ENCODE peak calls at places on chromosomes 5 and 9, in eight cellular contexts. I is stromal cell of bone marrow; A is activated CD8-positive, alpha-beta memory T cell treated with anti-CD3 and anti-CD28 coated beads, Interleukin-2, amount 50 U/mL, for 48 hours; N is COR-L47; T is activated T-helper 1 cell treated with Interleukin-2 at 50 U/mL for 16 hours; V is sciatic nerve; U is NCI-H774; Q is lower lobe of right lung. W is an unnamed sample.

GRCh38 chr9:133768371-133768858 is 30.3 kb upstream of the SARDH start:
- DNase-seq in I (no peak), A (peak), N (no peak), T (no peak), V (peak), U (no peak), Q (peak), W (no peak)

GRCh38 chr5:141725909-141726308 is 43.9 kb upstream of the ARAP3 start:
- DNase-seq in I (no peak), A (no peak), N (no peak), T (no peak), V (no peak), U (no peak), Q (no peak), W (no peak)

GRCh38 chr9:127049044-127049443 is 73.4 kb downstream of the ANGPTL2 start:
- DNase-seq in I (peak), A (no peak), N (no peak), T (peak), V (no peak), U (peak), Q (no peak), W (peak)

GRCh38 chr9:136954270-136955083 is 2.4 kb downstream of the LCN12 start:
- DNase-seq in I (no peak), A (no peak), N (no peak), T (no peak), V (no peak), U (no peak), Q (peak), W (no peak)

GRCh38 chr5:68381060-68381459 is 165.5 kb downstream of the PIK3R1 start:
- DNase-seq in I (no peak), A (no peak), N (no peak), T (no peak), V (no peak), U (no peak), Q (no peak), W (no peak)

GRCh38 chr5:1037671-1038416 is 29.2 kb downstream of the NKD2 start:
- DNase-seq in I (no peak), A (no peak), N (no peak), T (no peak), V (no peak), U (no peak), Q (peak), W (no peak)

GRCh38 chr9:131618071-131618479 is 72.8 kb downstream of the PRRT1B start:
- DNase-seq in I (no peak), A (no peak), N (peak), T (no peak), V (no peak), U (peak), Q (no peak), W (no peak)

GRCh38 chr5:89948977-89949376 is 460.6 kb downstream of the CETN3 start:
- DNase-seq in I (no peak), A (no peak), N (no peak), T (no peak), V (no peak), U (no peak), Q (no peak), W (no peak)

GRCh38 chr5:143064207-143064606 is 294.0 kb downstream of the ARHGAP26 start:
- DNase-seq in I (peak), A (no peak), N (no peak), T (no peak), V (no peak), U (no peak), Q (no peak), W (no peak)

GRCh38 chr5:141234109-141234508 is 11.0 kb downstream of the PCDHB14 start:
- DNase-seq in I (no peak), A (no peak), N (peak), T (no peak), V (no peak), U (no peak), Q (no peak), W (no peak)

GRCh38 chr9:97398999-97399758 is 12.7 kb upstream of the TDRD7 start:
- DNase-seq in I (peak), A (peak), N (no peak), T (peak), V (peak), U (peak), Q (peak), W (peak)

GRCh38 chr9:596701-597100 is 244.8 kb upstream of the DMRT1 start:
- DNase-seq in I (no peak), A (no peak), N (no peak), T (no peak), V (no peak), U (no peak), Q (no peak), W (no peak)

GRCh38 chr5:120396186-120396585 is 67.9 kb upstream of the PRR16 start:
- DNase-seq in I (peak), A (no peak), N (no peak), T (no peak), V (no peak), U (no peak), Q (no peak), W (no peak)

GRCh38 chr5:177130211-177131018 is 3.2 kb upstream of the NSD1 start:
- DNase-seq in I (no peak), A (no peak), N (no peak), T (no peak), V (no peak), U (no peak), Q (no peak), W (no peak)

GRCh38 chr9:98369896-98370295 is 114.4 kb upstream of the TBC1D2 start:
- DNase-seq in I (no peak), A (no peak), N (no peak), T (no peak), V (no peak), U (no peak), Q (no peak), W (no peak)

W was measured in immature natural killer cell.